ENCODE peak calls at places on chromosomes 12 and 14, in nine cellular contexts. A, F, J, Y, Z, L, U, B and D are unnamed samples.
A peak's percentile ranks its signal among the peaks of the same experiment; 100 is the strongest.

GRCh38 chr12:81627336-81628189 is 131.6 kb downstream of the PPFIA2 start:
- DNase-seq in A (peak; percentile 35), J (no peak), L (peak; percentile 65), U (peak; percentile 49), B (no peak), Y (no peak), F (no peak), Z (no peak), D (no peak)

GRCh38 chr12:26721800-26722199 is 111.2 kb downstream of the ITPR2 start:
- DNase-seq in A (no peak), U (no peak), Z (no peak), Y (no peak), F (no peak), B (no peak), J (no peak), L (no peak), D (no peak)

GRCh38 chr12:33795536-33795935 is 226.8 kb upstream of the ALG10 start:
- DNase-seq in F (no peak), L (no peak), Y (no peak), Z (no peak), A (no peak), J (no peak), U (peak; percentile 31), B (no peak), D (no peak)

GRCh38 chr12:3685813-3686212 is 67.1 kb downstream of the CRACR2A start:
- DNase-seq in Y (no peak), J (no peak), Z (no peak), A (no peak), F (no peak), L (no peak), U (no peak), B (no peak), D (no peak)

GRCh38 chr12:87344699-87345098 is 684.5 kb downstream of the C12orf50 start:
- DNase-seq in F (no peak), B (no peak), Z (no peak), U (no peak), L (no peak), Y (no peak), A (no peak), J (no peak), D (no peak)

GRCh38 chr12:125755512-125755911 is 690.3 kb downstream of the AACS start:
- DNase-seq in L (no peak), A (no peak), Y (no peak), U (no peak), B (no peak), F (no peak), Z (no peak), J (no peak), D (no peak)

GRCh38 chr12:108299516-108299915 is 39.6 kb downstream of the CMKLR1 start:
- DNase-seq in A (no peak), B (no peak), Y (no peak), J (no peak), Z (no peak), F (no peak), U (no peak), L (no peak), D (no peak)

GRCh38 chr12:50039151-50039835 is 14.0 kb upstream of the RACGAP1 start:
- DNase-seq in Z (peak; percentile 82), A (peak; percentile 94), F (peak; percentile 91), J (peak; percentile 88), B (peak; percentile 78), Y (peak; percentile 46), U (peak; percentile 78), L (peak; percentile 90), D (peak; percentile 91)

GRCh38 chr12:108634225-108634795 is 616 bp upstream of the SELPLG start:
- DNase-seq in J (no peak), Y (peak; percentile 44), A (no peak), L (no peak), B (peak; percentile 74), U (peak; percentile 94), Z (no peak), F (no peak), D (peak; percentile 64)

GRCh38 chr12:130485291-130486145 is 147.8 kb downstream of the PIWIL1 start:
- DNase-seq in U (no peak), J (no peak), L (no peak), Z (no peak), Y (no peak), F (no peak), A (no peak), B (no peak), D (no peak)

GRCh38 chr12:120032242-120032641 is 43.2 kb downstream of the BICDL1 start:
- DNase-seq in B (no peak), U (no peak), Z (no peak), F (no peak), Y (no peak), L (no peak), A (no peak), J (no peak), D (no peak)

GRCh38 chr12:76878045-76878898 is 547 bp downstream of the CSRP2 start:
- DNase-seq in Z (peak; percentile 29), Y (no peak), J (peak; percentile 19), B (no peak), U (peak; percentile 17), L (peak; percentile 55), A (no peak), F (peak; percentile 47), D (no peak)

GRCh38 chr12:64091186-64091585 is 130.9 kb downstream of the KICS2 start:
- DNase-seq in F (no peak), U (no peak), Z (no peak), L (no peak), A (no peak), Y (no peak), J (no peak), B (no peak), D (no peak)

GRCh38 chr14:53912121-53912520 is 44.5 kb downstream of the BMP4 start:
- DNase-seq in A (no peak), F (no peak), J (no peak), Z (no peak), B (no peak), Y (no peak), L (peak; percentile 42), U (no peak), D (no peak)

GRCh38 chr12:76618031-76618430 is 58.5 kb upstream of the OSBPL8 start:
- DNase-seq in Z (no peak), B (no peak), F (no peak), J (no peak), U (peak; percentile 42), Y (no peak), A (no peak), L (no peak), D (no peak)

GRCh38 chr12:95943231-95943842 is at the start of gene AMDHD1:
- DNase-seq in U (peak; percentile 56), A (peak; percentile 7), J (peak; percentile 66), Y (peak; percentile 36), Z (peak; percentile 52), L (peak; percentile 83), B (peak; percentile 53), F (peak; percentile 73), D (peak; percentile 48)

DNA sequence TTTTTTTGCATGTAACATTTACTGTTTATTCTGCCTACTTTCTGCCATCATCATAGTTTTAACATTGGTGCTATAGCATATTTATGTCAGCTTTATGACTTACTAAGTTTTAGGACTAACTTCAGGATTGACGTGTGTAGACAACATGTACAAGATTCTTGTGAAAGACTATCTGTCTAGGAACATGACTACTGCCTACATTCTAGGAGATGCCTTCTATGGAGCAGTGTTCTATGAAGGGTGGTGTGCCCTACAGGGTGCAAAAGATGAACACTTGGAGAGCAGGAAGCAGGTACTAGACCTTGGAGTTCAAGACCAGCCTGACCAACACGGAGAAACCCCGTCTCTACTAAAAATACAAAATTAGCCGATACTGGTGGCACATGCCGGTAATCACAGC is 118.6 kb downstream of the FGD4 start:
- DNase-seq in Z (no peak), B (no peak), F (no peak), Y (no peak), J (no peak), A (no peak), L (no peak), U (no peak), D (no peak)
- H3K4me1 ChIP-seq in Z (no peaks in the 10 kb centered on the region), B (no peaks in the 10 kb centered on the region), F (peaks cover 39% of the 10 kb centered on the region), Y (no peaks in the 10 kb centered on the region), J (peaks cover 51% of the 10 kb centered on the region), A (peaks cover 19% of the 10 kb centered on the region), L (no peaks in the 10 kb centered on the region), U (peaks cover 36% of the 10 kb centered on the region), D (no peaks in the 10 kb centered on the region)

GRCh38 chr14:75822522-75823288 is 159.1 kb downstream of the TGFB3 start:
- DNase-seq in Z (no peak), U (no peak), A (no peak), F (no peak), J (no peak), L (no peak), Y (peak; percentile 92), B (no peak), D (no peak)
- H3K4me1 ChIP-seq in Z (peaks cover 28% of the 10 kb centered on the region), U (peaks cover 6% of the 10 kb centered on the region), A (peaks cover 10% of the 10 kb centered on the region), F (peaks cover 15% of the 10 kb centered on the region), J (peaks cover 52% of the 10 kb centered on the region), L (peaks cover 50% of the 10 kb centered on the region), Y (peaks cover 26% of the 10 kb centered on the region), B (no peaks in the 10 kb centered on the region), D (no peaks in the 10 kb centered on the region)

DNA sequence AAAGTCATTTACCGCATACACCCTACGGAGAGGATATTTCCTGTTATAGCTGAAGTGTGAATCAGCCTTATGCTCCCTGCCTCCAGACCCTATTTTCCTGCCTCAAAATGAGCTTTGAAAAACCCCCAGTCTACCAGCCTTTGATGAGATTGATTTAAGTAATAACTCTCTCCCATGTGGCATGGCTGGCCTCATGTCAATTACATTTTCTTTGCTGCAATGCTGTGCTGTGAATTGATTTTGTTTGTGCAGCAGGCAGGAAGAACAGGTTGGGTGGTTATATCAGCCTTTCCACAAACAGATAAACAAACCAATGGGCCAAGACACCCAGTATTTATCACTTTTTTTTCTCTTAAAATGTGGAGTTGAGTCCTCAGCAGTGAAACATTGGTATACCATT is 1105.5 kb upstream of the TMEM132C start:
- DNase-seq in L (no peak), Z (no peak), J (no peak), F (no peak), A (no peak), Y (no peak), B (no peak), U (no peak), D (no peak)
- H3K4me1 ChIP-seq in L (no peaks in the 10 kb centered on the region), Z (no peaks in the 10 kb centered on the region), J (peaks cover 2% of the 10 kb centered on the region), F (no peaks in the 10 kb centered on the region), A (no peaks in the 10 kb centered on the region), Y (peaks cover 25% of the 10 kb centered on the region), B (no peaks in the 10 kb centered on the region), U (peaks cover 18% of the 10 kb centered on the region), D (peaks cover 15% of the 10 kb centered on the region)

GRCh38 chr14:56127156-56127555 is 8.9 kb downstream of the PELI2 start:
- DNase-seq in Y (no peak), A (no peak), L (no peak), B (no peak), J (no peak), F (no peak), U (no peak), Z (no peak), D (no peak)

GRCh38 chr14:56126514-56126913 is 8.3 kb downstream of the PELI2 start:
- DNase-seq in Z (no peak), L (no peak), B (no peak), J (no peak), U (no peak), F (no peak), A (no peak), Y (no peak), D (no peak)

GRCh38 chr14:56131004-56131864 is 13.0 kb downstream of the PELI2 start:
- DNase-seq in Y (no peak), J (no peak), U (no peak), F (no peak), B (no peak), Z (no peak), A (no peak), L (no peak), D (no peak)

GRCh38 chr14:56129941-56130340 is 11.7 kb downstream of the PELI2 start:
- DNase-seq in Z (no peak), B (no peak), L (no peak), Y (no peak), J (peak; percentile 33), U (no peak), A (no peak), F (no peak), D (no peak)

GRCh38 chr14:56129092-56129491 is 10.9 kb downstream of the PELI2 start:
- DNase-seq in A (no peak), J (no peak), F (no peak), U (no peak), L (no peak), Y (no peak), Z (no peak), B (no peak), D (no peak)
- H3K4me1 ChIP-seq in A (peaks cover 33% of the 10 kb centered on the region), J (peaks cover 46% of the 10 kb centered on the region), F (peaks cover 3% of the 10 kb centered on the region), U (no peaks in the 10 kb centered on the region), L (peaks cover 15% of the 10 kb centered on the region), Y (no peaks in the 10 kb centered on the region), Z (peaks cover 60% of the 10 kb centered on the region), B (no peaks in the 10 kb centered on the region), D (no peaks in the 10 kb centered on the region)